ENCODE peak calls at places on chromosomes 6 and 20, in nine cellular contexts. A is NCI-H1105 treated with DMSO at 0.1 percent for 48 hours; J is lower lobe of right lung; F is GM12865; R is memory B cell; O is endothelial cell; C is NCI-H446; P is activated CD4-positive, alpha-beta T cell treated with anti-CD3 and anti-CD28 coated beads, Interleukin-2, amount 50 U/mL, for 1 hour; K is A549. N is an unnamed sample.

GRCh38 chr6:2641044-2641673 is 109.6 kb downstream of the MYLK4 start:
- DNase-seq in A (no peak), J (no peak), F (peak), R (no peak), O (no peak), C (no peak), P (no peak), K (no peak), N (peak)

GRCh38 chr6:106979435-106979884 is 4.9 kb upstream of the CD24 start:
- DNase-seq in A (peak), J (peak), F (peak), R (peak), O (peak), C (peak), P (peak), K (peak), N (peak)

GRCh38 chr6:164216839-164217238 is 802.3 kb downstream of the QKI start:
- DNase-seq in A (no peak), J (no peak), F (no peak), R (no peak), O (no peak), C (no peak), P (no peak), K (no peak), N (no peak)

GRCh38 chr6:38262609-38263008 is 377.1 kb downstream of the BTBD9 start:
- DNase-seq in A (no peak), J (no peak), F (no peak), R (no peak), O (no peak), C (no peak), P (no peak), K (no peak), N (no peak)

GRCh38 chr20:37559312-37560027 is 31.8 kb upstream of the BLCAP start:
- DNase-seq in A (no peak), J (no peak), F (no peak), R (no peak), O (no peak), C (no peak), P (no peak), K (no peak), N (no peak)

GRCh38 chr6:26501482-26501986 is 1.4 kb downstream of the BTN1A1 start:
- DNase-seq in A (no peak), J (peak), F (peak), R (peak), O (peak), C (no peak), P (peak), K (no peak), N (no peak)

GRCh38 chr6:36334832-36335459 is 1.7 kb downstream of the BNIP5 start:
- DNase-seq in A (no peak), J (no peak), F (no peak), R (no peak), O (no peak), C (no peak), P (no peak), K (no peak), N (no peak)

GRCh38 chr6:133623065-133623464 is 265.8 kb upstream of the TCF21 start:
- DNase-seq in A (no peak), J (no peak), F (no peak), R (no peak), O (no peak), C (no peak), P (no peak), K (no peak), N (no peak)

GRCh38 chr6:135182993-135183531 is 2.0 kb downstream of the MYB start:
- DNase-seq in A (peak), J (peak), F (peak), R (peak), O (peak), C (no peak), P (peak), K (no peak), N (peak)

GRCh38 chr20:48275737-48276342 is 490.6 kb upstream of the SULF2 start:
- DNase-seq in A (no peak), J (no peak), F (no peak), R (no peak), O (no peak), C (no peak), P (no peak), K (no peak), N (no peak)

GRCh38 chr6:7085911-7086310 is 21.9 kb upstream of the RREB1 start:
- DNase-seq in A (peak), J (peak), F (peak), R (no peak), O (no peak), C (peak), P (no peak), K (no peak), N (no peak)

GRCh38 chr6:34273242-34273805 is 24.5 kb upstream of the SMIM29 start:
- DNase-seq in A (no peak), J (peak), F (no peak), R (no peak), O (peak), C (no peak), P (no peak), K (no peak), N (no peak)